ENCODE peak calls at places on chromosomes 4 and X, in nine cellular contexts. One of them, this sample, is unnamed.

GRCh38 chr4:134019657-134020056 is 181.9 kb downstream of the PABPC4L start:
- DNase-seq in AG08396: no peak
- DNase-seq in heart left ventricle: no peak
- DNase-seq in WERI-Rb-1: no peak
- DNase-seq in mucosa of descending colon: no peak
- DNase-seq in fibroblast of lung: peak; percentile 19
- DNase-seq in dorsolateral prefrontal cortex: no peak
- DNase-seq in NCI-H1105 treated with DMSO at 0.1 percent for 48 hours: no peak
- DNase-seq in stimulated activated CD8-positive, alpha-beta memory T cell treated with anti-CD3 and anti-CD28 coated beads, Interleukin-15, amount 100 ng/mL, for 4 hours: no peak
- DNase-seq in this sample: no peak

GRCh38 chr4:44532851-44533250 is 84.2 kb upstream of the KCTD8 start:
- DNase-seq in AG08396: no peak
- DNase-seq in heart left ventricle: no peak
- DNase-seq in WERI-Rb-1: no peak
- DNase-seq in mucosa of descending colon: no peak
- DNase-seq in fibroblast of lung: peak; percentile 9
- DNase-seq in dorsolateral prefrontal cortex: no peak
- DNase-seq in NCI-H1105 treated with DMSO at 0.1 percent for 48 hours: no peak
- DNase-seq in stimulated activated CD8-positive, alpha-beta memory T cell treated with anti-CD3 and anti-CD28 coated beads, Interleukin-15, amount 100 ng/mL, for 4 hours: no peak
- DNase-seq in this sample: no peak

GRCh38 chrX:4320436-4320947 is 607.0 kb upstream of the PRKX start:
- DNase-seq in AG08396: no peak
- DNase-seq in heart left ventricle: no peak
- DNase-seq in WERI-Rb-1: no peak
- DNase-seq in mucosa of descending colon: no peak
- DNase-seq in fibroblast of lung: no peak
- DNase-seq in dorsolateral prefrontal cortex: no peak
- DNase-seq in NCI-H1105 treated with DMSO at 0.1 percent for 48 hours: no peak
- DNase-seq in stimulated activated CD8-positive, alpha-beta memory T cell treated with anti-CD3 and anti-CD28 coated beads, Interleukin-15, amount 100 ng/mL, for 4 hours: no peak
- DNase-seq in this sample: no peak

GRCh38 chr4:42331040-42331439 is 66.2 kb upstream of the SHISA3 start:
- DNase-seq in AG08396: no peak
- DNase-seq in heart left ventricle: no peak
- DNase-seq in WERI-Rb-1: no peak
- DNase-seq in mucosa of descending colon: no peak
- DNase-seq in fibroblast of lung: no peak
- DNase-seq in dorsolateral prefrontal cortex: no peak
- DNase-seq in NCI-H1105 treated with DMSO at 0.1 percent for 48 hours: no peak
- DNase-seq in stimulated activated CD8-positive, alpha-beta memory T cell treated with anti-CD3 and anti-CD28 coated beads, Interleukin-15, amount 100 ng/mL, for 4 hours: no peak
- DNase-seq in this sample: no peak

GRCh38 chr4:140296335-140296753 is 77.1 kb upstream of the SCOC start:
- DNase-seq in AG08396: peak; percentile 77
- DNase-seq in heart left ventricle: peak; percentile 73
- DNase-seq in WERI-Rb-1: peak; percentile 60
- DNase-seq in mucosa of descending colon: peak; percentile 47
- DNase-seq in fibroblast of lung: peak; percentile 85
- DNase-seq in dorsolateral prefrontal cortex: no peak
- DNase-seq in NCI-H1105 treated with DMSO at 0.1 percent for 48 hours: peak; percentile 45
- DNase-seq in stimulated activated CD8-positive, alpha-beta memory T cell treated with anti-CD3 and anti-CD28 coated beads, Interleukin-15, amount 100 ng/mL, for 4 hours: no peak
- DNase-seq in this sample: peak; percentile 86

GRCh38 chrX:129540725-129541184 is 696 bp downstream of the OCRL start:
- DNase-seq in AG08396: peak; percentile 18
- DNase-seq in heart left ventricle: no peak
- DNase-seq in WERI-Rb-1: peak; percentile 7
- DNase-seq in mucosa of descending colon: peak; percentile 66
- DNase-seq in fibroblast of lung: no peak
- DNase-seq in dorsolateral prefrontal cortex: no peak
- DNase-seq in NCI-H1105 treated with DMSO at 0.1 percent for 48 hours: peak; percentile 3
- DNase-seq in stimulated activated CD8-positive, alpha-beta memory T cell treated with anti-CD3 and anti-CD28 coated beads, Interleukin-15, amount 100 ng/mL, for 4 hours: no peak
- DNase-seq in this sample: no peak

GRCh38 chrX:25976683-25977310 is 161.3 kb upstream of the MAGEB18 start:
- DNase-seq in AG08396: no peak
- DNase-seq in heart left ventricle: no peak
- DNase-seq in WERI-Rb-1: peak; percentile 90
- DNase-seq in mucosa of descending colon: no peak
- DNase-seq in fibroblast of lung: no peak
- DNase-seq in dorsolateral prefrontal cortex: no peak
- DNase-seq in NCI-H1105 treated with DMSO at 0.1 percent for 48 hours: no peak
- DNase-seq in stimulated activated CD8-positive, alpha-beta memory T cell treated with anti-CD3 and anti-CD28 coated beads, Interleukin-15, amount 100 ng/mL, for 4 hours: no peak
- DNase-seq in this sample: no peak

GRCh38 chrX:120014354-120015129 is 62.9 kb downstream of the RHOXF2B start:
- DNase-seq in AG08396: no peak
- DNase-seq in heart left ventricle: no peak
- DNase-seq in WERI-Rb-1: no peak
- DNase-seq in mucosa of descending colon: no peak
- DNase-seq in fibroblast of lung: no peak
- DNase-seq in dorsolateral prefrontal cortex: no peak
- DNase-seq in NCI-H1105 treated with DMSO at 0.1 percent for 48 hours: no peak
- DNase-seq in stimulated activated CD8-positive, alpha-beta memory T cell treated with anti-CD3 and anti-CD28 coated beads, Interleukin-15, amount 100 ng/mL, for 4 hours: no peak
- DNase-seq in this sample: no peak

GRCh38 chrX:12672362-12673106 is 118.7 kb upstream of the PRPS2 start:
- DNase-seq in AG08396: no peak
- DNase-seq in heart left ventricle: no peak
- DNase-seq in WERI-Rb-1: no peak
- DNase-seq in mucosa of descending colon: no peak
- DNase-seq in fibroblast of lung: peak; percentile 2
- DNase-seq in dorsolateral prefrontal cortex: no peak
- DNase-seq in NCI-H1105 treated with DMSO at 0.1 percent for 48 hours: no peak
- DNase-seq in stimulated activated CD8-positive, alpha-beta memory T cell treated with anti-CD3 and anti-CD28 coated beads, Interleukin-15, amount 100 ng/mL, for 4 hours: no peak
- DNase-seq in this sample: no peak

GRCh38 chr4:125169192-125169591 is 145.6 kb upstream of the FAT4 start:
- DNase-seq in AG08396: no peak
- DNase-seq in heart left ventricle: no peak
- DNase-seq in WERI-Rb-1: no peak
- DNase-seq in mucosa of descending colon: no peak
- DNase-seq in fibroblast of lung: no peak
- DNase-seq in dorsolateral prefrontal cortex: no peak
- DNase-seq in NCI-H1105 treated with DMSO at 0.1 percent for 48 hours: no peak
- DNase-seq in stimulated activated CD8-positive, alpha-beta memory T cell treated with anti-CD3 and anti-CD28 coated beads, Interleukin-15, amount 100 ng/mL, for 4 hours: no peak
- DNase-seq in this sample: no peak

GRCh38 chrX:98407526-98408049 is 1523.9 kb downstream of the RPA4 start:
- DNase-seq in AG08396: no peak
- DNase-seq in heart left ventricle: no peak
- DNase-seq in WERI-Rb-1: no peak
- DNase-seq in mucosa of descending colon: no peak
- DNase-seq in fibroblast of lung: no peak
- DNase-seq in dorsolateral prefrontal cortex: no peak
- DNase-seq in NCI-H1105 treated with DMSO at 0.1 percent for 48 hours: no peak
- DNase-seq in stimulated activated CD8-positive, alpha-beta memory T cell treated with anti-CD3 and anti-CD28 coated beads, Interleukin-15, amount 100 ng/mL, for 4 hours: no peak
- DNase-seq in this sample: no peak

GRCh38 chr4:113455081-113455480 is 306.5 kb downstream of the CAMK2D start:
- DNase-seq in AG08396: no peak
- DNase-seq in heart left ventricle: no peak
- DNase-seq in WERI-Rb-1: no peak
- DNase-seq in mucosa of descending colon: no peak
- DNase-seq in fibroblast of lung: no peak
- DNase-seq in dorsolateral prefrontal cortex: no peak
- DNase-seq in NCI-H1105 treated with DMSO at 0.1 percent for 48 hours: peak; percentile 60
- DNase-seq in stimulated activated CD8-positive, alpha-beta memory T cell treated with anti-CD3 and anti-CD28 coated beads, Interleukin-15, amount 100 ng/mL, for 4 hours: no peak
- DNase-seq in this sample: no peak

GRCh38 chr4:105520819-105521790 is 31.3 kb upstream of the ARHGEF38 start:
- DNase-seq in AG08396: peak; percentile 41
- DNase-seq in heart left ventricle: no peak
- DNase-seq in WERI-Rb-1: peak; percentile 57
- DNase-seq in mucosa of descending colon: peak; percentile 87
- DNase-seq in fibroblast of lung: peak; percentile 42
- DNase-seq in dorsolateral prefrontal cortex: no peak
- DNase-seq in NCI-H1105 treated with DMSO at 0.1 percent for 48 hours: peak; percentile 32
- DNase-seq in stimulated activated CD8-positive, alpha-beta memory T cell treated with anti-CD3 and anti-CD28 coated beads, Interleukin-15, amount 100 ng/mL, for 4 hours: no peak
- DNase-seq in this sample: no peak

GRCh38 chr4:9952415-9952950 is 68.8 kb downstream of the SLC2A9 start:
- DNase-seq in AG08396: no peak
- DNase-seq in heart left ventricle: no peak
- DNase-seq in WERI-Rb-1: no peak
- DNase-seq in mucosa of descending colon: no peak
- DNase-seq in fibroblast of lung: no peak
- DNase-seq in dorsolateral prefrontal cortex: no peak
- DNase-seq in NCI-H1105 treated with DMSO at 0.1 percent for 48 hours: peak; percentile 17
- DNase-seq in stimulated activated CD8-positive, alpha-beta memory T cell treated with anti-CD3 and anti-CD28 coated beads, Interleukin-15, amount 100 ng/mL, for 4 hours: no peak
- DNase-seq in this sample: no peak

GRCh38 chr4:114922582-114922912 is 190.9 kb downstream of the NDST4 start:
- DNase-seq in AG08396: no peak
- DNase-seq in heart left ventricle: no peak
- DNase-seq in WERI-Rb-1: no peak
- DNase-seq in mucosa of descending colon: no peak
- DNase-seq in fibroblast of lung: no peak
- DNase-seq in dorsolateral prefrontal cortex: no peak
- DNase-seq in NCI-H1105 treated with DMSO at 0.1 percent for 48 hours: no peak
- DNase-seq in stimulated activated CD8-positive, alpha-beta memory T cell treated with anti-CD3 and anti-CD28 coated beads, Interleukin-15, amount 100 ng/mL, for 4 hours: no peak
- DNase-seq in this sample: no peak

GRCh38 chrX:134144231-134144630 is 92.8 kb upstream of the CCDC160 start:
- DNase-seq in AG08396: peak; percentile 5
- DNase-seq in heart left ventricle: no peak
- DNase-seq in WERI-Rb-1: no peak
- DNase-seq in mucosa of descending colon: peak; percentile 2
- DNase-seq in fibroblast of lung: no peak
- DNase-seq in dorsolateral prefrontal cortex: no peak
- DNase-seq in NCI-H1105 treated with DMSO at 0.1 percent for 48 hours: peak; percentile 16
- DNase-seq in stimulated activated CD8-positive, alpha-beta memory T cell treated with anti-CD3 and anti-CD28 coated beads, Interleukin-15, amount 100 ng/mL, for 4 hours: no peak
- DNase-seq in this sample: no peak

GRCh38 chrX:38973327-38973726 is 172.1 kb downstream of the MID1IP1 start:
- DNase-seq in AG08396: no peak
- DNase-seq in heart left ventricle: no peak
- DNase-seq in WERI-Rb-1: no peak
- DNase-seq in mucosa of descending colon: no peak
- DNase-seq in fibroblast of lung: no peak
- DNase-seq in dorsolateral prefrontal cortex: no peak
- DNase-seq in NCI-H1105 treated with DMSO at 0.1 percent for 48 hours: no peak
- DNase-seq in stimulated activated CD8-positive, alpha-beta memory T cell treated with anti-CD3 and anti-CD28 coated beads, Interleukin-15, amount 100 ng/mL, for 4 hours: no peak
- DNase-seq in this sample: no peak

GRCh38 chr4:163548481-163549243 is 54.2 kb downstream of the TMA16 start:
- DNase-seq in AG08396: peak; percentile 18
- DNase-seq in heart left ventricle: no peak
- DNase-seq in WERI-Rb-1: no peak
- DNase-seq in mucosa of descending colon: peak; percentile 51
- DNase-seq in fibroblast of lung: peak; percentile 51
- DNase-seq in dorsolateral prefrontal cortex: no peak
- DNase-seq in NCI-H1105 treated with DMSO at 0.1 percent for 48 hours: peak; percentile 32
- DNase-seq in stimulated activated CD8-positive, alpha-beta memory T cell treated with anti-CD3 and anti-CD28 coated beads, Interleukin-15, amount 100 ng/mL, for 4 hours: no peak
- DNase-seq in this sample: no peak

GRCh38 chr4:169369634-169370033 is 98.9 kb upstream of the SH3RF1 start:
- DNase-seq in AG08396: no peak
- DNase-seq in heart left ventricle: no peak
- DNase-seq in WERI-Rb-1: no peak
- DNase-seq in mucosa of descending colon: no peak
- DNase-seq in fibroblast of lung: no peak
- DNase-seq in dorsolateral prefrontal cortex: no peak
- DNase-seq in NCI-H1105 treated with DMSO at 0.1 percent for 48 hours: no peak
- DNase-seq in stimulated activated CD8-positive, alpha-beta memory T cell treated with anti-CD3 and anti-CD28 coated beads, Interleukin-15, amount 100 ng/mL, for 4 hours: no peak
- DNase-seq in this sample: no peak

GRCh38 chrX:16646366-16647168 is 3.4 kb upstream of the S100G start:
- DNase-seq in AG08396: no peak
- DNase-seq in heart left ventricle: no peak
- DNase-seq in WERI-Rb-1: no peak
- DNase-seq in mucosa of descending colon: no peak
- DNase-seq in fibroblast of lung: no peak
- DNase-seq in dorsolateral prefrontal cortex: no peak
- DNase-seq in NCI-H1105 treated with DMSO at 0.1 percent for 48 hours: no peak
- DNase-seq in stimulated activated CD8-positive, alpha-beta memory T cell treated with anti-CD3 and anti-CD28 coated beads, Interleukin-15, amount 100 ng/mL, for 4 hours: no peak
- DNase-seq in this sample: no peak

GRCh38 chr4:83329521-83330105 is 5.0 kb downstream of the HPSE start:
- DNase-seq in AG08396: no peak
- DNase-seq in heart left ventricle: no peak
- DNase-seq in WERI-Rb-1: no peak
- DNase-seq in mucosa of descending colon: no peak
- DNase-seq in fibroblast of lung: no peak
- DNase-seq in dorsolateral prefrontal cortex: no peak
- DNase-seq in NCI-H1105 treated with DMSO at 0.1 percent for 48 hours: no peak
- DNase-seq in stimulated activated CD8-positive, alpha-beta memory T cell treated with anti-CD3 and anti-CD28 coated beads, Interleukin-15, amount 100 ng/mL, for 4 hours: no peak
- DNase-seq in this sample: no peak

GRCh38 chr4:127304356-127304755 is 328.4 kb upstream of the INTU start:
- DNase-seq in AG08396: peak; percentile 8
- DNase-seq in heart left ventricle: no peak
- DNase-seq in WERI-Rb-1: no peak
- DNase-seq in mucosa of descending colon: peak; percentile 20
- DNase-seq in fibroblast of lung: peak; percentile 69
- DNase-seq in dorsolateral prefrontal cortex: no peak
- DNase-seq in NCI-H1105 treated with DMSO at 0.1 percent for 48 hours: no peak
- DNase-seq in stimulated activated CD8-positive, alpha-beta memory T cell treated with anti-CD3 and anti-CD28 coated beads, Interleukin-15, amount 100 ng/mL, for 4 hours: no peak
- DNase-seq in this sample: no peak

GRCh38 chr4:62896721-62897120 is 1512.5 kb downstream of the TECRL start:
- DNase-seq in AG08396: no peak
- DNase-seq in heart left ventricle: no peak
- DNase-seq in WERI-Rb-1: no peak
- DNase-seq in mucosa of descending colon: no peak
- DNase-seq in fibroblast of lung: no peak
- DNase-seq in dorsolateral prefrontal cortex: no peak
- DNase-seq in NCI-H1105 treated with DMSO at 0.1 percent for 48 hours: no peak
- DNase-seq in stimulated activated CD8-positive, alpha-beta memory T cell treated with anti-CD3 and anti-CD28 coated beads, Interleukin-15, amount 100 ng/mL, for 4 hours: no peak
- DNase-seq in this sample: peak; percentile 6

GRCh38 chrX:111372065-111372464 is 39.9 kb downstream of the DCX start:
- DNase-seq in AG08396: no peak
- DNase-seq in heart left ventricle: no peak
- DNase-seq in WERI-Rb-1: no peak
- DNase-seq in mucosa of descending colon: no peak
- DNase-seq in fibroblast of lung: no peak
- DNase-seq in dorsolateral prefrontal cortex: no peak
- DNase-seq in NCI-H1105 treated with DMSO at 0.1 percent for 48 hours: no peak
- DNase-seq in stimulated activated CD8-positive, alpha-beta memory T cell treated with anti-CD3 and anti-CD28 coated beads, Interleukin-15, amount 100 ng/mL, for 4 hours: no peak
- DNase-seq in this sample: no peak

GRCh38 chrX:48831909-48832291 is 3.5 kb downstream of the PCSK1N start:
- DNase-seq in AG08396: no peak
- DNase-seq in heart left ventricle: no peak
- DNase-seq in WERI-Rb-1: no peak
- DNase-seq in mucosa of descending colon: no peak
- DNase-seq in fibroblast of lung: no peak
- DNase-seq in dorsolateral prefrontal cortex: no peak
- DNase-seq in NCI-H1105 treated with DMSO at 0.1 percent for 48 hours: no peak
- DNase-seq in stimulated activated CD8-positive, alpha-beta memory T cell treated with anti-CD3 and anti-CD28 coated beads, Interleukin-15, amount 100 ng/mL, for 4 hours: no peak
- DNase-seq in this sample: no peak